ENCODE peak calls at places on chromosomes 1 and 21, in nine cellular contexts. L is ovary, M is A549, R is upper lobe of left lung, I is breast epithelium, S is adrenal gland, A is transverse colon, V is stomach, H is uterus. J is an unnamed sample. For H3K4me1, the result is how much of the 10 kb centered on the place peaks cover.

GRCh38 chr1:113153116-113153803 is 80.3 kb downstream of the LRIG2 start:
- DNase-seq in L (no peak), H (no peak), V (no peak), A (peak), S (no peak), I (no peak), M (no peak), R (no peak), J (no peak)

GRCh38 chr21:39060485-39061099 is 122.7 kb downstream of the PSMG1 start:
- DNase-seq in S (no peak), L (no peak), V (no peak), R (no peak), M (no peak), H (no peak), A (no peak), I (no peak), J (no peak)

GRCh38 chr1:157307491-157307890 is 169.3 kb upstream of the ETV3 start:
- DNase-seq in R (no peak), H (no peak), L (no peak), I (no peak), M (no peak), V (no peak), A (peak), S (no peak), J (no peak)

GRCh38 chr1:23548704-23549143 is 10.6 kb downstream of the ID3 start:
- DNase-seq in I (no peak), L (no peak), M (no peak), S (peak), A (peak), V (no peak), H (peak), R (no peak), J (peak)

GRCh38 chr1:230581446-230582079 is 60.7 kb upstream of the COG2 start:
- DNase-seq in S (no peak), H (no peak), A (no peak), M (peak), I (no peak), V (no peak), R (peak), L (no peak), J (no peak)

GRCh38 chr21:25273945-25274344 is 333.3 kb downstream of the MRPL39 start:
- DNase-seq in M (no peak), S (no peak), V (no peak), I (no peak), L (no peak), H (no peak), A (no peak), R (no peak), J (no peak)

GRCh38 chr1:156076609-156077429 is 5.4 kb downstream of the MEX3A start:
- DNase-seq in V (no peak), A (peak), M (no peak), L (peak), R (peak), S (peak), I (no peak), H (peak), J (peak)

GRCh38 chr1:923131-923990 is at the start of gene SAMD11:
- DNase-seq in A (peak), S (peak), V (peak), L (peak), R (peak), H (peak), I (peak), M (no peak), J (peak)

GRCh38 chr1:225918280-225918679 is 5.8 kb downstream of the PYCR2 start:
- DNase-seq in M (no peak), A (no peak), I (no peak), L (no peak), V (no peak), R (no peak), S (no peak), H (no peak), J (no peak)

GRCh38 chr1:2247760-2248126 is 19.6 kb downstream of the SKI start:
- DNase-seq in V (no peak), M (no peak), L (no peak), A (no peak), I (no peak), R (peak), H (no peak), S (no peak), J (no peak)

GRCh38 chr1:197725044-197725443 is 50.2 kb downstream of the DENND1B start:
- DNase-seq in A (no peak), M (no peak), L (no peak), S (no peak), I (no peak), R (no peak), V (no peak), H (no peak), J (no peak)

GRCh38 chr1:3564921-3565831 is 46.1 kb downstream of the MEGF6 start:
- DNase-seq in L (no peak), V (peak), A (no peak), I (no peak), S (no peak), R (peak), H (no peak), M (peak), J (no peak)

GRCh38 chr21:35051287-35051818 is 2.3 kb upstream of the RUNX1 start:
- DNase-seq in V (peak), A (peak), R (peak), L (peak), H (peak), I (no peak), M (peak), S (peak), J (peak)

GRCh38 chr1:27445177-27445936 is 44.6 kb downstream of the WASF2 start:
- DNase-seq in V (no peak), H (no peak), I (no peak), M (no peak), R (no peak), S (no peak), A (no peak), L (no peak), J (no peak)

GRCh38 chr1:32937061-32937460 is 27.5 kb downstream of the RNF19B start:
- DNase-seq in V (no peak), R (no peak), I (no peak), L (no peak), S (no peak), H (no peak), A (no peak), M (no peak), J (no peak)

GRCh38 chr1:203518541-203518940 is 24.6 kb downstream of the OPTC start:
- DNase-seq in A (no peak), L (no peak), S (no peak), M (no peak), V (no peak), I (no peak), H (no peak), R (no peak), J (no peak)

GRCh38 chr21:17351766-17352165 is 161.1 kb upstream of the CXADR start:
- DNase-seq in I (no peak), L (no peak), V (no peak), S (no peak), M (no peak), A (no peak), H (no peak), R (no peak), J (no peak)

GRCh38 chr1:6109688-6110087 is 64.0 kb downstream of the KCNAB2 start:
- DNase-seq in A (no peak), V (no peak), H (no peak), R (peak), I (no peak), L (no peak), M (no peak), S (no peak), J (no peak)

GRCh38 chr1:84479998-84480397 is 932 bp downstream of the RPF1 start:
- DNase-seq in M (peak), A (no peak), H (no peak), V (no peak), R (no peak), S (no peak), I (no peak), L (no peak), J (no peak)

GRCh38 chr1:67332653-67333529 is 25.2 kb downstream of the IL12RB2 start:
- DNase-seq in H (no peak), L (no peak), I (no peak), M (no peak), S (no peak), A (no peak), R (no peak), V (no peak), J (no peak)

GRCh38 chr1:147676306-147677085 is 6.2 kb upstream of the ACP6 start:
- DNase-seq in A (no peak), R (no peak), V (no peak), S (no peak), M (peak), I (no peak), L (no peak), H (no peak), J (no peak)

GRCh38 chr1:179021873-179022272 is 3.8 kb upstream of the FAM20B start:
- DNase-seq in R (no peak), S (peak), I (peak), M (peak), H (no peak), L (no peak), V (no peak), A (no peak), J (no peak)

GRCh38 chr1:178940022-178940765 is 69.3 kb upstream of the ANGPTL1 start:
- DNase-seq in S (no peak), L (no peak), R (no peak), H (no peak), V (no peak), I (no peak), A (no peak), M (no peak), J (no peak)

GRCh38 chr1:205344010-205344808 is 12.5 kb downstream of the KLHDC8A start:
- DNase-seq in A (peak), M (no peak), I (no peak), V (peak), S (peak), R (peak), L (no peak), H (no peak), J (no peak)

GRCh38 chr1:231241751-231242150 is 739 bp downstream of the GNPAT start:
- DNase-seq in A (peak), I (no peak), M (peak), S (peak), V (no peak), H (no peak), R (no peak), L (no peak), J (no peak)

GRCh38 chr1:158246650-158247049 is 7.6 kb upstream of the CD1A start:
- DNase-seq in M (no peak), S (no peak), L (no peak), A (no peak), V (no peak), H (no peak), R (no peak), I (no peak), J (no peak)

GRCh38 chr1:84796201-84796600 is 96.8 kb downstream of the LPAR3 start:
- DNase-seq in S (peak), A (no peak), H (no peak), L (no peak), R (no peak), I (no peak), V (no peak), M (no peak), J (no peak)

GRCh38 chr1:237012789-237013383 is 8.6 kb upstream of the MT1HL1 start:
- DNase-seq in I (peak), R (peak), L (peak), A (peak), S (peak), H (peak), M (peak), V (peak), J (peak)

GRCh38 chr1:234915923-234916675 is 212.5 kb downstream of the TOMM20 start:
- DNase-seq in A (no peak), M (no peak), S (no peak), V (peak), I (no peak), H (peak), L (peak), R (no peak), J (no peak)

GRCh38 chr21:35159881-35160280 is 110.8 kb upstream of the RUNX1 start:
- DNase-seq in V (no peak), R (no peak), A (no peak), H (no peak), M (peak), I (no peak), S (no peak), L (no peak), J (no peak)

GRCh38 chr1:231324660-231325059 is 13.0 kb downstream of the EXOC8 start:
- DNase-seq in A (no peak), I (no peak), L (no peak), S (no peak), V (no peak), R (no peak), H (no peak), M (no peak), J (no peak)

GRCh38 chr1:94713472-94714141 is 106.5 kb upstream of the SLC44A3 start:
- DNase-seq in L (peak), R (peak), I (peak), M (peak), A (peak), V (peak), H (peak), S (peak), J (peak)

GRCh38 chr1:2606004-2606805 is 19.6 kb downstream of the PRXL2B start:
- DNase-seq in M (no peak), H (no peak), A (no peak), R (peak), L (peak), I (no peak), S (peak), V (no peak), J (no peak)

GRCh38 chr21:46515109-46515508 is 56.4 kb downstream of the DIP2A start:
- DNase-seq in L (peak), V (peak), I (no peak), M (no peak), R (no peak), H (peak), A (peak), S (peak), J (peak)

GRCh38 chr21:30981403-30981802 is 56.9 kb downstream of the KRTAP19-8 start:
- DNase-seq in L (no peak), A (no peak), R (no peak), S (no peak), M (no peak), H (no peak), V (no peak), I (no peak), J (no peak)

GRCh38 chr1:150121236-150121862 is 28.4 kb upstream of the PLEKHO1 start:
- DNase-seq in R (no peak), I (no peak), A (no peak), V (no peak), L (no peak), S (no peak), H (no peak), M (no peak), J (no peak)

DNA sequence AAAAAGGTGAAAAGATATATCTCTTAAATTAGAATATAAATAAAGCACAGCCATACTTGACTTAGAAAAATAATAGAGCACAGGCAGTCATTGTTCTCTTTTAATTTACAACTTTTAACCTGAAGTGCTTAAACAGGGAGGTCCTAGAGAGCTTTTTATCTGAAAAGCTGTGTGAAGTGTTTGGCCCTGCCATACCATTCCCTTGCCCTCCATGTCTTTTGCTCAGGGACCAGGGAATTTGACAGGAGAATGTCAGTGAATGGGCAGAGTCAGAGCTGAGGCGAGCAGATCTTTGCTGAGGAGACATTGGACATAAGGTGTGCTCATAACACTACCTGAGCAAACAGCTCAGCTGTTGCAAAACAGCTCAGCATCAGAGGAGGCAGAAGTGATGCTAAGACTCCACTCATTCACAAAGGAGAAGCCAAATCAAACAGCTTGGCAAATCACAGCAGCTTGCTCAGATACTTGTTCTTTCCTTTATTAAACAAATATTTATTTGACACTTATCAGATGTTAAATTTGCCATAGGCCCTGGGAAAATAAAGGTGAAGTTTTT is 14.9 kb upstream of the MGST3 start:
- DNase-seq in L (no peak), M (no peak), R (no peak), I (no peak), S (no peak), A (no peak), V (peak), H (no peak), J (no peak)
- TF ChIP-seq POLR2A in L (no peak), M (no peak), R (no peak), I (no peak), S (no peak), A (no peak), V (no peak), H (no peak), J (no peak)

DNA sequence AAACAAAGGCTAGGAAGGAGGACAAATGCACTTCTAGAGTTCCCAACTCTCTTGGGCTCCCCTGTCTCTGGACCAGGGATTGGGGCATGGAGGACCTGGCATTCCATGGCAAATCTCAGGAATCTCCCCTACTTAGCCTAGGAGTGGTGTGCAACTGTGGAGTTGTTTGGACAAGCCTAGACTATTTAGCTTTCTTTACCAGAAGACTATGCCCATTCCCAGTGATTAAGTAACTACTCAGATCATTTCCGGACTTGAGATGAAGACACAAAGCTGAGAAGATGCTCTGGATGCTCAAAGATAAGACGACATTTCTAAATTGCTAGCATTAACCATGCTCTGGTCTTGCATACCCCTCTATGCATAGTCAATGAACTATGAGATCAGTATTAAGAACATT is 13.7 kb upstream of the MARK1 start:
- DNase-seq in A (no peak), V (no peak), L (no peak), S (no peak), R (no peak), H (no peak), I (no peak), M (no peak), J (no peak)
- H3K27ac ChIP-seq in A (no peak), V (no peak), L (no peak), S (no peak), R (no peak), H (no peak), I (no peak), M (no peak), J (no peak)

GRCh38 chr1:10662090-10662688 is 134.3 kb downstream of the CASZ1 start:
- DNase-seq in L (no peak), M (no peak), V (no peak), R (no peak), I (no peak), A (no peak), S (no peak), H (no peak), J (no peak)
- H3K4me1 ChIP-seq in L (under half), M (under half), V (under half), R (half or more), I (under half), A (under half), S (under half), H (under half), J (under half)

GRCh38 chr1:25232027-25232865 is at the start of gene SYF2:
- DNase-seq in I (peak), R (peak), A (peak), S (peak), L (peak), H (peak), M (peak), V (peak), J (peak)

GRCh38 chr1:25238046-25238445 is 5.7 kb upstream of the SYF2 start:
- DNase-seq in L (no peak), V (no peak), S (no peak), M (no peak), R (no peak), H (no peak), A (no peak), I (no peak), J (no peak)

DNA sequence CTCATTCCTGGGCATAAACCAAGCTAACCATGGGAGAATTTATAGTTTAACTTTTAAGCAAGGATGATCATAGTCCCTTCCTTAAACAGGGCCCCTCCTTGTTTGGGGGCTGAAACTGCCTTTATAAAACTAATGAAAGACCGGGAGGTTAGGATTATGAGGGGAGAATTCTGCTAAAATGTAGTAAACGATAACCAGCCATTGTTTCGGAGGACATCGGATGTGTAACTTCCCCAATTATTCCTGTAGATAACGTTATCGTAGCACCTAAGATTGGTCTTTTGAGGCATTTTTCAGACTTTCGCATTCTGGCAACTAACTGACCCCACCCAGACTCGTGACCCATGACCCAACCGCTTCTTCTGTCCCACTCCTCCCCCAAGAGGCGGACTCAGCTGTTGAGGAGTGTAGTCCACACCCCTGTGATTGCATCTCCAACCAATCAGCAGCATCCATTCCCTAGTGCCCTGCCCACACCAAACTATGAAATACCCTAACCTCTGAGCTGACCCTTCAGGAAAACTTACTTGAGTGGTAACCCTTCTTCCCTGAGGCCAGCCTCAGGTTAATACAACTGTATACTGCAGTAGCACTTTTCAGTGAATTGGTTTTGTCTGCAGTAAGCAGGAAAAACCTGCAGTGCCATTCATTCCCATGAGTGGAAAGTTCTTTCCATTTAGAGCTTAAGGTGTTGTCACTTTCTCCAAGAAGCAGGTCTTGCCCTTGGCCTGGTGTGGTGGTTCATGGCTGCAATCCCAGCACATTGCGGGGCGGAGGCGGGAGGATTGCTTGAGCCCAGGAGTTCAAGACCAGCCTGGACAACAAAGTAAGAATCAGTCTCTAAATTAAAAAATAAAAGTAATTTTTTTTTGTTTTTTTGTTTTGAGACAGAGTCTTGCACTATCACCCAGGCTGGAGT is 823 bp upstream of the SYF2 start:
- DNase-seq in M (peak), V (peak), L (peak), I (peak), H (peak), R (no peak), A (peak), S (peak), J (peak)
- TF ChIP-seq POLR2A in M (peak), V (no peak), L (no peak), I (no peak), H (no peak), R (no peak), A (no peak), S (no peak), J (peak)

DNA sequence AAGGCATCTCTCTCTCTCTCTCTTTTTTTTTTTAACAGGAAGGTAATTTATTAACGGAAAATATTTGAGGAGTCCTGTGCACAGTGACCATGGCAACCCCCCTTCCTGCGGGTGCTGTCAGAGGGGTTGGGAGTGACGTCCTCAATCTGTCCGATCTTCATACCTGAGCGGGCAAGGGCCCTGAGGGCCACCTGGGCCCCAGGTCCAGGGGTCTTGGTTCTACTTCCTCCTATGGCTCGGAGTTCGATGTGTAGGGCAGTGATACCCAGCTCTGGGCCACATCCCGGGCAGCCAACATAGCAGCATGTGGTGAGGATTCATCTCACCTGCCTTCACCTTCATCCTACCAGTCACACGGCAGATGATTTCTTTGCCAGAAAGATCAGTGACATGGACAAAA is 11.0 kb downstream of the MAPKAPK2 start:
- DNase-seq in A (no peak), R (no peak), S (no peak), V (no peak), M (no peak), L (no peak), H (no peak), I (no peak), J (no peak)
- H3K27ac ChIP-seq in A (no peak), R (no peak), S (no peak), V (no peak), M (no peak), L (no peak), H (no peak), I (no peak), J (peak)

J was measured in heart left ventricle.